ENCODE peak calls at places on chromosomes 4 and X, in five cellular contexts. One of them, this sample, is unnamed. For H3K27me3, the result is how much of the 10 kb centered on the place peaks cover.

GRCh38 chrX:17441965-17442364 is 67.0 kb downstream of the NHS start:
- DNase-seq in H1: no peak
- DNase-seq in AG04450: no peak
- DNase-seq in HCT116: no peak
- DNase-seq in SK-N-SH: no peak
- DNase-seq in this sample: no peak

GRCh38 chr4:174117445-174117844 is 166.0 kb downstream of the FBXO8 start:
- DNase-seq in H1: no peak
- DNase-seq in AG04450: no peak
- DNase-seq in HCT116: no peak
- DNase-seq in SK-N-SH: peak
- DNase-seq in this sample: no peak

GRCh38 chr4:105191621-105192210 is 45.0 kb downstream of the TET2 start:
- DNase-seq in H1: no peak
- DNase-seq in AG04450: no peak
- DNase-seq in HCT116: no peak
- DNase-seq in SK-N-SH: no peak
- DNase-seq in this sample: peak

GRCh38 chr4:46425775-46426400 is 36.0 kb upstream of the GABRA2 start:
- DNase-seq in H1: no peak
- DNase-seq in AG04450: no peak
- DNase-seq in HCT116: no peak
- DNase-seq in SK-N-SH: no peak
- DNase-seq in this sample: no peak

GRCh38 chr4:114563536-114564315 is 34.9 kb upstream of the UGT8 start:
- DNase-seq in H1: no peak
- DNase-seq in AG04450: no peak
- DNase-seq in HCT116: no peak
- DNase-seq in SK-N-SH: no peak
- DNase-seq in this sample: no peak

GRCh38 chr4:2372488-2373030 is 45.9 kb downstream of the ZFYVE28 start:
- DNase-seq in H1: no peak
- DNase-seq in AG04450: no peak
- DNase-seq in HCT116: no peak
- DNase-seq in SK-N-SH: no peak
- DNase-seq in this sample: no peak

GRCh38 chr4:57612279-57612678 is 502.1 kb upstream of the IGFBP7 start:
- DNase-seq in H1: no peak
- DNase-seq in AG04450: no peak
- DNase-seq in HCT116: no peak
- DNase-seq in SK-N-SH: no peak
- DNase-seq in this sample: no peak

GRCh38 chrX:80511969-80512760 is 91.9 kb downstream of the TENT5D start:
- DNase-seq in H1: no peak
- DNase-seq in AG04450: no peak
- DNase-seq in HCT116: no peak
- DNase-seq in SK-N-SH: no peak
- DNase-seq in this sample: no peak

GRCh38 chrX:155108427-155108826 is 37.1 kb downstream of the BRCC3 start:
- DNase-seq in H1: no peak
- DNase-seq in AG04450: no peak
- DNase-seq in HCT116: no peak
- DNase-seq in SK-N-SH: no peak
- DNase-seq in this sample: no peak

GRCh38 chr4:4867745-4868505 is 8.5 kb downstream of the MSX1 start:
- DNase-seq in H1: no peak
- DNase-seq in AG04450: no peak
- DNase-seq in HCT116: no peak
- DNase-seq in SK-N-SH: no peak
- DNase-seq in this sample: no peak

GRCh38 chrX:28701222-28701621 is 114.0 kb downstream of the IL1RAPL1 start:
- DNase-seq in H1: no peak
- DNase-seq in AG04450: no peak
- DNase-seq in HCT116: no peak
- DNase-seq in SK-N-SH: no peak
- DNase-seq in this sample: no peak
- TF ChIP-seq CTCF in H1: no peak
- TF ChIP-seq CTCF in AG04450: no peak
- TF ChIP-seq CTCF in HCT116: peak
- TF ChIP-seq CTCF in SK-N-SH: peak
- TF ChIP-seq CTCF in this sample: no peak

GRCh38 chr4:118821590-118822293 is 14.2 kb downstream of the SEC24D start:
- DNase-seq in H1: no peak
- DNase-seq in AG04450: no peak
- DNase-seq in HCT116: no peak
- DNase-seq in SK-N-SH: no peak
- DNase-seq in this sample: no peak
- H3K27me3 ChIP-seq in H1: under half
- H3K27me3 ChIP-seq in AG04450: under half
- H3K27me3 ChIP-seq in HCT116: under half
- H3K27me3 ChIP-seq in SK-N-SH: under half
- H3K27me3 ChIP-seq in this sample: under half

GRCh38 chr4:110087116-110087708 is 111.2 kb downstream of the ELOVL6 start:
- DNase-seq in H1: no peak
- DNase-seq in AG04450: peak
- DNase-seq in HCT116: peak
- DNase-seq in SK-N-SH: no peak
- DNase-seq in this sample: no peak

GRCh38 chr4:110096406-110096805 is 102.0 kb downstream of the ELOVL6 start:
- DNase-seq in H1: no peak
- DNase-seq in AG04450: no peak
- DNase-seq in HCT116: no peak
- DNase-seq in SK-N-SH: no peak
- DNase-seq in this sample: no peak

GRCh38 chr4:110092646-110093045 is 105.8 kb downstream of the ELOVL6 start:
- DNase-seq in H1: no peak
- DNase-seq in AG04450: no peak
- DNase-seq in HCT116: no peak
- DNase-seq in SK-N-SH: no peak
- DNase-seq in this sample: no peak

GRCh38 chr4:110088670-110089069 is 109.7 kb downstream of the ELOVL6 start:
- DNase-seq in H1: no peak
- DNase-seq in AG04450: peak
- DNase-seq in HCT116: peak
- DNase-seq in SK-N-SH: no peak
- DNase-seq in this sample: no peak

DNA sequence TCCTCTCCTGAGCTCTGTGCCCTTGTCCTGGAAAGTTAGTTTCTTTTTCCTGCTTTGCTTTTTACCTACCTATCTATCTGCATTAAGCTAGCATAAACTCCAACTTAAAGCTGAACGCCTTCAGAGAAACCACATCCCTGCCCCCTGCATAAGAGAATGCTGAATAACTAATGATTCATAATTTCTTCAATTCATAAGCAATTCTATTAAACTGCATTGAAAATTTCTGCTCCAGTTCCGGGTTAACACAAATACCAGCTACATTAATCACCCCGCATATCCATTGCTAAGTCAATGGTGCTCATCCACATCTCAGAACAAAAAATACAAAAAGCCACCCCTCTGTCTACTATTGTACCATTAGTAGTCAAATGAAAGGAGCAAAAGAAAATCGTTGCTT is 107.0 kb downstream of the ELOVL6 start:
- DNase-seq in H1: no peak
- DNase-seq in AG04450: peak
- DNase-seq in HCT116: peak
- DNase-seq in SK-N-SH: no peak
- DNase-seq in this sample: no peak
- H3K27ac ChIP-seq in H1: no peak
- H3K27ac ChIP-seq in AG04450: peak
- H3K27ac ChIP-seq in HCT116: peak
- H3K27ac ChIP-seq in SK-N-SH: peak
- H3K27ac ChIP-seq in this sample: no peak

GRCh38 chr4:38319456-38320348 is 344.3 kb upstream of the KLF3 start:
- DNase-seq in H1: peak
- DNase-seq in AG04450: peak
- DNase-seq in HCT116: no peak
- DNase-seq in SK-N-SH: peak
- DNase-seq in this sample: peak
- TF ChIP-seq CTCF in H1: peak
- TF ChIP-seq CTCF in AG04450: peak
- TF ChIP-seq CTCF in HCT116: peak
- TF ChIP-seq CTCF in SK-N-SH: peak
- TF ChIP-seq CTCF in this sample: peak

GRCh38 chrX:103276581-103277002 is at the start of gene TCEAL5:
- DNase-seq in H1: no peak
- DNase-seq in AG04450: no peak
- DNase-seq in HCT116: no peak
- DNase-seq in SK-N-SH: peak
- DNase-seq in this sample: no peak
- H3K27me3 ChIP-seq in H1: under half
- H3K27me3 ChIP-seq in AG04450: under half
- H3K27me3 ChIP-seq in HCT116: under half
- H3K27me3 ChIP-seq in SK-N-SH: under half
- H3K27me3 ChIP-seq in this sample: half or more

DNA sequence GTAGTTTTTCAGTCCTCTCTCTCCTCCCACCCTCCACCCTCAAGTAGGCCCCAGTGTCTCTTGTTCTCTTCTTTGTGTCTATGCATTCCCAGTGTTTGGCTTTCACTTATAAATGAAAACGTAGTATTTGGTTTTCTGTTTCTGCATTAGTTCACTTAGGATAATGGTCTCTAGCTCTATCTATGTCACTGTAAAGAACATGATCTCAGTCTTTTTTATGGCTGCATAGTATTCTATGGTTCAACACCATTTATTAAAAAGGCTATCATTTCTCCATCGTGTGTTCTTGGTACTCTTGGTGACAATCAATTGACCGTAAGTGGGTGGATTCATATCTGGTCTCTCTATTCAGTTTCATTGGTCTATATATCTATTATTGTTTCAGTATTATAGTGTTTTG is 18.7 kb upstream of the IL2 start:
- DNase-seq in H1: no peak
- DNase-seq in AG04450: no peak
- DNase-seq in HCT116: no peak
- DNase-seq in SK-N-SH: no peak
- DNase-seq in this sample: no peak
- H3K27ac ChIP-seq in H1: no peak
- H3K27ac ChIP-seq in AG04450: no peak
- H3K27ac ChIP-seq in HCT116: no peak
- H3K27ac ChIP-seq in SK-N-SH: no peak
- H3K27ac ChIP-seq in this sample: no peak

DNA sequence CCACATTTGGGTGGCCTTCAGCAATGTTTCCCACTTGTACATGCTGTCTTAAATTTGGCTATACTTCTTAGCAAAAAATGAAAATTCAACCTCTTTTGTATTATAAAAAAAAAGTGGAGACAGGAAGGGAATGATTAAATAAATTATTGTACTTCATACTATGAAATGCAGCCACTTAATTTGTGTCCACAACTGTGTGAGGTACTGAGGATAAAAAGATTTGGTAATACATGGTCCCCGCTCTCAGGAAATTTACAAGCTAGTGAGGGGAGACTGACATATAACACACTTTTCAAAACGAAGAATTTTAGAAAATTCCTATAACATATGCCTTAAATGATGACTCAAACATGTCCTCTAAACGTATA is 105.0 kb downstream of the HNRNPD start:
- DNase-seq in H1: no peak
- DNase-seq in AG04450: no peak
- DNase-seq in HCT116: no peak
- DNase-seq in SK-N-SH: no peak
- DNase-seq in this sample: no peak
- TF ChIP-seq CTCF in H1: no peak
- TF ChIP-seq CTCF in AG04450: no peak
- TF ChIP-seq CTCF in HCT116: no peak
- TF ChIP-seq CTCF in SK-N-SH: no peak
- TF ChIP-seq CTCF in this sample: no peak

GRCh38 chr4:5891563-5892320 is 1.1 kb downstream of the CRMP1 start:
- DNase-seq in H1: no peak
- DNase-seq in AG04450: no peak
- DNase-seq in HCT116: no peak
- DNase-seq in SK-N-SH: peak
- DNase-seq in this sample: peak
- H3K27me3 ChIP-seq in H1: half or more
- H3K27me3 ChIP-seq in AG04450: half or more
- H3K27me3 ChIP-seq in HCT116: under half
- H3K27me3 ChIP-seq in SK-N-SH: under half
- H3K27me3 ChIP-seq in this sample: under half

GRCh38 chr4:168651374-168651773 is 154.5 kb downstream of the PALLD start:
- DNase-seq in H1: no peak
- DNase-seq in AG04450: no peak
- DNase-seq in HCT116: no peak
- DNase-seq in SK-N-SH: no peak
- DNase-seq in this sample: no peak

GRCh38 chr4:168645933-168646768 is 149.3 kb downstream of the PALLD start:
- DNase-seq in H1: no peak
- DNase-seq in AG04450: no peak
- DNase-seq in HCT116: no peak
- DNase-seq in SK-N-SH: peak
- DNase-seq in this sample: peak

GRCh38 chr4:168648929-168649328 is 152.1 kb downstream of the PALLD start:
- DNase-seq in H1: no peak
- DNase-seq in AG04450: no peak
- DNase-seq in HCT116: no peak
- DNase-seq in SK-N-SH: no peak
- DNase-seq in this sample: no peak

GRCh38 chr4:168648494-168648893 is 151.6 kb downstream of the PALLD start:
- DNase-seq in H1: no peak
- DNase-seq in AG04450: no peak
- DNase-seq in HCT116: no peak
- DNase-seq in SK-N-SH: no peak
- DNase-seq in this sample: no peak

DNA sequence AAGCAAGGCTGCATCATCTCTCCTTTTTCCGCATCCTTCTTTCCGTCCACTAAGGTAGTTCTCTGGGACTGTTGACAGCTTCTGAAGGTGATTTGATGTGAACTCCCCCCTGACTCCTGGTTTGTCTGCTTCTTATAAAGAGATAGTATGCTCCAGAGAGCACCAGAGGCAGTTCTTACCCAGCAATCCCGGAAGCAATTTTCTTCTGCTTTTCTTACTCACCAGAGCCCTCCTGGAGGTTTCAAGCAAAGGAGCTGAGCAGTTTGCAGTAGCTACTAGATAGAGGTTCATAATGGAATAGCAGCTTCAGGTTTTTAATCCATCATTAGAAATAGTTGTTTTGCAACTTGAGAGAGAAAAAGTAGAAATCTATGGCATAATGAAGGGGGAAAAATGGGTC is 151.1 kb downstream of the PALLD start:
- DNase-seq in H1: no peak
- DNase-seq in AG04450: no peak
- DNase-seq in HCT116: no peak
- DNase-seq in SK-N-SH: no peak
- DNase-seq in this sample: no peak
- H3K27ac ChIP-seq in H1: no peak
- H3K27ac ChIP-seq in AG04450: no peak
- H3K27ac ChIP-seq in HCT116: peak
- H3K27ac ChIP-seq in SK-N-SH: peak
- H3K27ac ChIP-seq in this sample: no peak